ENCODE peak calls at places on chromosome 15, in four cellular contexts. K is K562, T is HepG2, Y is GM12878. E is an unnamed sample.

GRCh38 chr15:79004336-79004735 is 59.5 kb upstream of the CTSH start:
- DNase-seq in Y (peak), T (peak), K (peak), E (no peak)

GRCh38 chr15:35705885-35706590 is 160.1 kb upstream of the DPH6 start:
- DNase-seq in T (no peak), Y (no peak), K (no peak), E (no peak)

GRCh38 chr15:93603550-93603949 is 514.5 kb upstream of the RGMA start:
- DNase-seq in T (no peak), K (no peak), Y (no peak), E (no peak)

GRCh38 chr15:99429681-99430081 is 136.1 kb upstream of the MEF2A start:
- DNase-seq in K (no peak), T (no peak), Y (no peak), E (no peak)

GRCh38 chr15:37902126-37902525 is 32.3 kb upstream of the TMCO5A start:
- DNase-seq in Y (no peak), T (no peak), K (no peak), E (no peak)

GRCh38 chr15:31383150-31383549 is 56.5 kb downstream of the KLF13 start:
- DNase-seq in T (peak), Y (no peak), K (no peak), E (no peak)

GRCh38 chr15:92006186-92007028 is 152.9 kb downstream of the SLCO3A1 start:
- DNase-seq in K (no peak), Y (no peak), T (no peak), E (no peak)

GRCh38 chr15:48579945-48580671 is 65.4 kb downstream of the FBN1 start:
- DNase-seq in K (no peak), Y (no peak), T (no peak), E (no peak)

GRCh38 chr15:83653639-83654378 is at the start of gene ADAMTSL3:
- DNase-seq in T (no peak), K (peak), Y (no peak), E (peak)

GRCh38 chr15:34055868-34056595 is 17.0 kb upstream of the AVEN start:
- DNase-seq in Y (no peak), K (no peak), T (no peak), E (no peak)

GRCh38 chr15:37679627-37680026 is 254.8 kb upstream of the TMCO5A start:
- DNase-seq in T (no peak), K (no peak), Y (no peak), E (no peak)

GRCh38 chr15:62931650-62932049 is 110.9 kb upstream of the TPM1 start:
- DNase-seq in Y (no peak), T (no peak), K (no peak), E (no peak)

GRCh38 chr15:62925875-62926274 is 116.7 kb upstream of the TPM1 start:
- DNase-seq in K (no peak), Y (no peak), T (no peak), E (no peak)

GRCh38 chr15:62928996-62929350 is 113.6 kb upstream of the TPM1 start:
- DNase-seq in T (peak), Y (no peak), K (no peak), E (no peak)

GRCh38 chr15:62927196-62927595 is 115.4 kb upstream of the TPM1 start:
- DNase-seq in K (no peak), Y (no peak), T (no peak), E (no peak)

GRCh38 chr15:62928242-62928995 is 114.1 kb upstream of the TPM1 start:
- DNase-seq in K (no peak), T (peak), Y (no peak), E (no peak)
- TF ChIP-seq TARDBP in K (no peak), T (no peak), Y (no peak), E (no peak)

GRCh38 chr15:29070471-29071192 is 184.9 kb downstream of the APBA2 start:
- DNase-seq in K (no peak), Y (no peak), T (no peak), E (no peak)
- TF ChIP-seq SP1 in K (no peak), Y (no peak), T (no peak), E (no peak)

GRCh38 chr15:66514586-66514985 is 9.5 kb downstream of the ZWILCH start:
- DNase-seq in T (no peak), Y (no peak), K (no peak), E (no peak)

DNA sequence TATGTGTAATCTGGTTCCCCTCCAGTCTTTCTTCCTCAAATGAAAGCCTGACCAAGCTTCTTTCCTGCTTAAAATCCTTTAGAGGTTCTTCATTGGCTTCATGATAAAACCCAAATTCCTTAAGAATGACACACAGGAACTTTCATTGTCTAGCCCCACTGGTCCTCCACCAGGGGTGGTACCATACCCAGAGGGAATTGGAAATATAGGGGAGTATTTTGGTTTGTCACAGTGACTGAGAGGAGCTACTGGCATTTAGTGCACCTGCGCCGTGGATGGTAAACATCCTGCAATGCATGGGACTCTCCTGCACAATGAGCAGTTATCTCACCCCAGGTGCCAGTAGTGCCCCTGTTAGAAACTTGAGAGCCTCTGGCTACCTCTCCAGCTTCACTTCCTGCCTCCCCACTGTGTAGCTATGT is 10.8 kb downstream of the ZWILCH start:
- DNase-seq in Y (no peak), T (no peak), K (no peak), E (no peak)
- TF ChIP-seq TARDBP in Y (no peak), T (no peak), K (no peak), E (no peak)

GRCh38 chr15:76150971-76151598 is 91.3 kb downstream of the TMEM266 start:
- DNase-seq in K (peak), Y (peak), T (peak), E (peak)

GRCh38 chr15:76149291-76149910 is 89.6 kb downstream of the TMEM266 start:
- DNase-seq in K (no peak), Y (no peak), T (no peak), E (no peak)

GRCh38 chr15:76146808-76147207 is 87.0 kb downstream of the TMEM266 start:
- DNase-seq in K (no peak), Y (no peak), T (no peak), E (no peak)

GRCh38 chr15:76150508-76150907 is 90.7 kb downstream of the TMEM266 start:
- DNase-seq in K (no peak), Y (no peak), T (no peak), E (no peak)

GRCh38 chr15:76147906-76148553 is 88.2 kb downstream of the TMEM266 start:
- DNase-seq in T (no peak), K (peak), Y (no peak), E (peak)
- TF ChIP-seq SP1 in T (no peak), K (no peak), Y (no peak), E (no peak)

GRCh38 chr15:40338921-40339620 is 1.7 kb downstream of the CCDC9B start:
- DNase-seq in T (peak), K (no peak), Y (no peak), E (no peak)
- TF ChIP-seq TARDBP in T (no peak), K (no peak), Y (no peak), E (no peak)

GRCh38 chr15:71657141-71657540 is 153.2 kb upstream of the NR2E3 start:
- DNase-seq in T (peak), K (no peak), Y (no peak), E (no peak)
- TF ChIP-seq SP1 in T (no peak), K (no peak), Y (no peak), E (no peak)

GRCh38 chr15:57376695-57377477 is 581 bp downstream of the CGNL1 start:
- DNase-seq in Y (no peak), T (peak), K (no peak), E (peak)
- TF ChIP-seq TARDBP in Y (no peak), T (no peak), K (no peak), E (no peak)

DNA sequence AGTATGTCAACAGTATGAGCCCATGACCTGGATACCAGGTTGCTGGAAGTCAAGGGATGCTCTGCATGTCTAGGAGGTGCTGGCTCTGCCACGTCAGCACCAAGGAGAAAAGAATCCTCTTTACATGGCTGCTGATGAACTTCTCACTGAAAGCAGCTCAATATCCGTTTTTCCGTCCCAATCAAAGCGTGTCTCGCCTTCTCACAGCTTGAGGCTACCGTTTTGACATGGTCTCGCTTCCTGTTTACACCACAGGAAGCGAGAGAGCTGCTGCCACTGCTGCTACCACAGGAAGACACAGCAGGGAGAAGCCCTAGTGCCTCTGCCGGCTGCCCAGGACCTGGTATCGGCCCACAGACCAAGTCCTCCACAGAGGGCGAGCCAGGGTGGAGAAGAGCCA is 27.3 kb downstream of the STARD5 start:
- DNase-seq in T (no peak), K (no peak), Y (peak), E (no peak)
- TF ChIP-seq SP1 in T (no peak), K (no peak), Y (peak), E (no peak)

GRCh38 chr15:72230197-72231065 is 559 bp downstream of the PKM start:
- DNase-seq in Y (peak), K (peak), T (peak), E (peak)

GRCh38 chr15:72229076-72229946 is 1.7 kb downstream of the PKM start:
- DNase-seq in Y (no peak), T (no peak), K (no peak), E (no peak)

GRCh38 chr15:72229947-72230196 is 1.1 kb downstream of the PKM start:
- DNase-seq in K (no peak), Y (no peak), T (no peak), E (peak)

GRCh38 chr15:72227192-72227586 is 3.8 kb downstream of the PKM start:
- DNase-seq in K (no peak), T (peak), Y (peak), E (no peak)

GRCh38 chr15:72227720-72228119 is 3.3 kb downstream of the PKM start:
- DNase-seq in Y (no peak), K (no peak), T (no peak), E (no peak)
- TF ChIP-seq TARDBP in Y (no peak), K (no peak), T (no peak), E (no peak)

GRCh38 chr15:40823572-40824343 is 4.8 kb downstream of the PPP1R14D start:
- DNase-seq in K (no peak), Y (no peak), T (peak), E (no peak)
- TF ChIP-seq SP1 in K (no peak), Y (no peak), T (no peak), E (no peak)